ENCODE peak calls at places on chromosome 22, in ten cellular contexts. One of them, this sample, is unnamed. For H3K36me3, the result is how much of the 10 kb centered on the place peaks cover.

GRCh38 chr22:32991353-32992115 is 66.6 kb downstream of the SYN3 start:
- DNase-seq in body of pancreas: no peak
- DNase-seq in PC-3: no peak
- DNase-seq in endothelial cell of umbilical vein: no peak
- DNase-seq in fibroblast of lung: peak
- DNase-seq in uterus: peak
- DNase-seq in suprapubic skin: peak
- DNase-seq in spleen: no peak
- DNase-seq in transverse colon: no peak
- DNase-seq in RWPE2: peak
- DNase-seq in this sample: no peak

GRCh38 chr22:30287626-30288413 is 1.5 kb downstream of the CASTOR1 start:
- DNase-seq in suprapubic skin: peak
- DNase-seq in transverse colon: peak
- DNase-seq in endothelial cell of umbilical vein: peak
- DNase-seq in body of pancreas: peak
- DNase-seq in RWPE2: no peak
- DNase-seq in spleen: peak
- DNase-seq in fibroblast of lung: peak
- DNase-seq in uterus: peak
- DNase-seq in PC-3: peak
- DNase-seq in this sample: peak

GRCh38 chr22:50206599-50206998 is 5.8 kb downstream of the SELENOO start:
- DNase-seq in body of pancreas: no peak
- DNase-seq in uterus: no peak
- DNase-seq in RWPE2: no peak
- DNase-seq in suprapubic skin: no peak
- DNase-seq in PC-3: no peak
- DNase-seq in spleen: peak
- DNase-seq in endothelial cell of umbilical vein: peak
- DNase-seq in fibroblast of lung: peak
- DNase-seq in transverse colon: peak
- DNase-seq in this sample: no peak

GRCh38 chr22:22934543-22935055 is 47.0 kb downstream of the IGLL5 start:
- DNase-seq in body of pancreas: no peak
- DNase-seq in fibroblast of lung: no peak
- DNase-seq in endothelial cell of umbilical vein: no peak
- DNase-seq in suprapubic skin: no peak
- DNase-seq in transverse colon: no peak
- DNase-seq in spleen: peak
- DNase-seq in RWPE2: no peak
- DNase-seq in uterus: no peak
- DNase-seq in PC-3: no peak
- DNase-seq in this sample: no peak

GRCh38 chr22:39818050-39818449 is 75.5 kb downstream of the ENTHD1 start:
- DNase-seq in suprapubic skin: no peak
- DNase-seq in spleen: no peak
- DNase-seq in fibroblast of lung: peak
- DNase-seq in endothelial cell of umbilical vein: no peak
- DNase-seq in PC-3: no peak
- DNase-seq in body of pancreas: no peak
- DNase-seq in uterus: no peak
- DNase-seq in RWPE2: no peak
- DNase-seq in transverse colon: no peak
- DNase-seq in this sample: peak

GRCh38 chr22:45424241-45424731 is 10.8 kb downstream of the RIBC2 start:
- DNase-seq in body of pancreas: no peak
- DNase-seq in uterus: no peak
- DNase-seq in fibroblast of lung: no peak
- DNase-seq in spleen: peak
- DNase-seq in RWPE2: no peak
- DNase-seq in endothelial cell of umbilical vein: no peak
- DNase-seq in suprapubic skin: peak
- DNase-seq in transverse colon: no peak
- DNase-seq in PC-3: no peak
- DNase-seq in this sample: no peak

GRCh38 chr22:32803020-32803758 is 1.7 kb downstream of the TIMP3 start:
- DNase-seq in RWPE2: no peak
- DNase-seq in body of pancreas: no peak
- DNase-seq in PC-3: no peak
- DNase-seq in suprapubic skin: no peak
- DNase-seq in transverse colon: no peak
- DNase-seq in endothelial cell of umbilical vein: no peak
- DNase-seq in uterus: peak
- DNase-seq in spleen: no peak
- DNase-seq in fibroblast of lung: peak
- DNase-seq in this sample: no peak

GRCh38 chr22:47294222-47294532 is 531.7 kb downstream of the TBC1D22A start:
- DNase-seq in suprapubic skin: peak
- DNase-seq in RWPE2: no peak
- DNase-seq in uterus: no peak
- DNase-seq in transverse colon: no peak
- DNase-seq in endothelial cell of umbilical vein: no peak
- DNase-seq in fibroblast of lung: peak
- DNase-seq in body of pancreas: peak
- DNase-seq in spleen: no peak
- DNase-seq in PC-3: peak
- DNase-seq in this sample: no peak

GRCh38 chr22:46043816-46044717 is 67.1 kb upstream of the WNT7B start:
- DNase-seq in fibroblast of lung: no peak
- DNase-seq in transverse colon: peak
- DNase-seq in RWPE2: peak
- DNase-seq in uterus: peak
- DNase-seq in spleen: peak
- DNase-seq in PC-3: peak
- DNase-seq in endothelial cell of umbilical vein: peak
- DNase-seq in suprapubic skin: peak
- DNase-seq in body of pancreas: peak
- DNase-seq in this sample: no peak

GRCh38 chr22:49021926-49022815 is 805.5 kb downstream of the BRD1 start:
- DNase-seq in PC-3: no peak
- DNase-seq in RWPE2: peak
- DNase-seq in endothelial cell of umbilical vein: no peak
- DNase-seq in transverse colon: no peak
- DNase-seq in uterus: no peak
- DNase-seq in fibroblast of lung: no peak
- DNase-seq in body of pancreas: no peak
- DNase-seq in suprapubic skin: peak
- DNase-seq in spleen: peak
- DNase-seq in this sample: no peak

GRCh38 chr22:33325232-33326004 is 267.2 kb upstream of the SYN3 start:
- DNase-seq in spleen: no peak
- DNase-seq in fibroblast of lung: no peak
- DNase-seq in endothelial cell of umbilical vein: no peak
- DNase-seq in suprapubic skin: no peak
- DNase-seq in transverse colon: no peak
- DNase-seq in RWPE2: no peak
- DNase-seq in PC-3: no peak
- DNase-seq in body of pancreas: no peak
- DNase-seq in uterus: no peak
- DNase-seq in this sample: peak

GRCh38 chr22:46731246-46732040 is 6.6 kb downstream of the CERK start:
- DNase-seq in fibroblast of lung: no peak
- DNase-seq in PC-3: no peak
- DNase-seq in transverse colon: peak
- DNase-seq in suprapubic skin: no peak
- DNase-seq in uterus: no peak
- DNase-seq in endothelial cell of umbilical vein: no peak
- DNase-seq in spleen: no peak
- DNase-seq in RWPE2: no peak
- DNase-seq in body of pancreas: peak
- DNase-seq in this sample: no peak

DNA sequence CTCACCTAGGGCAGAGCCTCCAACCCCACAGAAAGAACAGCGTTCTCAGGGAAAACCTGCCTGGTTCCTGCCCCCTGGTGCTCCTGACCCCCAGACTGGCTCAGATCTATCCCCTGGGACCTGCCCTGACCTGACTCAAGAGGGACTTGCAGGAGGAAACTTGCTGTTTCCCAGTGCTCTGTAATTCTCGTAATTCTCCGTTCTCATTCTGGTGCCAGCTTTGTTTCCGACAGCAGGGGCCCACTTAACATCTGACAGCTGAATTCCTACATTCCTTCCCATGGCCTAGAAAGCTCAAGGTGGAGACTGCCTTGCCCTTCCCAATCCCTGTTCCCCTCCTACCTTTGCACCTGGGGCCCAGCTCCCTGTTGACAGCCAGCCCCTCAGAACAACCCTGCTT is 12.5 kb upstream of the CSF2RB start:
- DNase-seq in suprapubic skin: no peak
- DNase-seq in RWPE2: no peak
- DNase-seq in fibroblast of lung: no peak
- DNase-seq in PC-3: no peak
- DNase-seq in endothelial cell of umbilical vein: no peak
- DNase-seq in body of pancreas: no peak
- DNase-seq in spleen: no peak
- DNase-seq in uterus: no peak
- DNase-seq in transverse colon: no peak
- DNase-seq in this sample: peak
- H3K4me3 ChIP-seq in suprapubic skin: no peak
- H3K4me3 ChIP-seq in RWPE2: no peak
- H3K4me3 ChIP-seq in fibroblast of lung: no peak
- H3K4me3 ChIP-seq in PC-3: no peak
- H3K4me3 ChIP-seq in endothelial cell of umbilical vein: no peak
- H3K4me3 ChIP-seq in body of pancreas: no peak
- H3K4me3 ChIP-seq in spleen: no peak
- H3K4me3 ChIP-seq in uterus: no peak
- H3K4me3 ChIP-seq in transverse colon: no peak
- H3K4me3 ChIP-seq in this sample: no peak

GRCh38 chr22:37567991-37568390 is 7.7 kb downstream of the CDC42EP1 start:
- DNase-seq in endothelial cell of umbilical vein: no peak
- DNase-seq in RWPE2: no peak
- DNase-seq in transverse colon: no peak
- DNase-seq in fibroblast of lung: no peak
- DNase-seq in suprapubic skin: no peak
- DNase-seq in spleen: no peak
- DNase-seq in PC-3: no peak
- DNase-seq in uterus: no peak
- DNase-seq in body of pancreas: no peak
- DNase-seq in this sample: no peak

GRCh38 chr22:37566903-37567798 is 6.9 kb downstream of the CDC42EP1 start:
- DNase-seq in spleen: peak
- DNase-seq in PC-3: peak
- DNase-seq in body of pancreas: peak
- DNase-seq in suprapubic skin: peak
- DNase-seq in RWPE2: peak
- DNase-seq in endothelial cell of umbilical vein: peak
- DNase-seq in fibroblast of lung: peak
- DNase-seq in uterus: peak
- DNase-seq in transverse colon: peak
- DNase-seq in this sample: peak

GRCh38 chr22:37568448-37569008 is 8.2 kb downstream of the CDC42EP1 start:
- DNase-seq in fibroblast of lung: no peak
- DNase-seq in transverse colon: no peak
- DNase-seq in uterus: no peak
- DNase-seq in PC-3: no peak
- DNase-seq in suprapubic skin: no peak
- DNase-seq in RWPE2: no peak
- DNase-seq in body of pancreas: peak
- DNase-seq in spleen: no peak
- DNase-seq in endothelial cell of umbilical vein: no peak
- DNase-seq in this sample: no peak

GRCh38 chr22:37565830-37566229 is 5.5 kb downstream of the CDC42EP1 start:
- DNase-seq in suprapubic skin: no peak
- DNase-seq in transverse colon: no peak
- DNase-seq in body of pancreas: no peak
- DNase-seq in PC-3: no peak
- DNase-seq in endothelial cell of umbilical vein: no peak
- DNase-seq in fibroblast of lung: no peak
- DNase-seq in uterus: no peak
- DNase-seq in RWPE2: no peak
- DNase-seq in spleen: no peak
- DNase-seq in this sample: no peak

GRCh38 chr22:37566329-37566837 is 6.1 kb downstream of the CDC42EP1 start:
- DNase-seq in PC-3: no peak
- DNase-seq in endothelial cell of umbilical vein: no peak
- DNase-seq in transverse colon: peak
- DNase-seq in uterus: no peak
- DNase-seq in spleen: peak
- DNase-seq in body of pancreas: no peak
- DNase-seq in fibroblast of lung: no peak
- DNase-seq in suprapubic skin: no peak
- DNase-seq in RWPE2: no peak
- DNase-seq in this sample: no peak
- H3K36me3 ChIP-seq in PC-3: under half
- H3K36me3 ChIP-seq in endothelial cell of umbilical vein: under half
- H3K36me3 ChIP-seq in transverse colon: under half
- H3K36me3 ChIP-seq in uterus: under half
- H3K36me3 ChIP-seq in spleen: under half
- H3K36me3 ChIP-seq in body of pancreas: under half
- H3K36me3 ChIP-seq in fibroblast of lung: under half
- H3K36me3 ChIP-seq in suprapubic skin: under half
- H3K36me3 ChIP-seq in RWPE2: under half
- H3K36me3 ChIP-seq in this sample: under half

DNA sequence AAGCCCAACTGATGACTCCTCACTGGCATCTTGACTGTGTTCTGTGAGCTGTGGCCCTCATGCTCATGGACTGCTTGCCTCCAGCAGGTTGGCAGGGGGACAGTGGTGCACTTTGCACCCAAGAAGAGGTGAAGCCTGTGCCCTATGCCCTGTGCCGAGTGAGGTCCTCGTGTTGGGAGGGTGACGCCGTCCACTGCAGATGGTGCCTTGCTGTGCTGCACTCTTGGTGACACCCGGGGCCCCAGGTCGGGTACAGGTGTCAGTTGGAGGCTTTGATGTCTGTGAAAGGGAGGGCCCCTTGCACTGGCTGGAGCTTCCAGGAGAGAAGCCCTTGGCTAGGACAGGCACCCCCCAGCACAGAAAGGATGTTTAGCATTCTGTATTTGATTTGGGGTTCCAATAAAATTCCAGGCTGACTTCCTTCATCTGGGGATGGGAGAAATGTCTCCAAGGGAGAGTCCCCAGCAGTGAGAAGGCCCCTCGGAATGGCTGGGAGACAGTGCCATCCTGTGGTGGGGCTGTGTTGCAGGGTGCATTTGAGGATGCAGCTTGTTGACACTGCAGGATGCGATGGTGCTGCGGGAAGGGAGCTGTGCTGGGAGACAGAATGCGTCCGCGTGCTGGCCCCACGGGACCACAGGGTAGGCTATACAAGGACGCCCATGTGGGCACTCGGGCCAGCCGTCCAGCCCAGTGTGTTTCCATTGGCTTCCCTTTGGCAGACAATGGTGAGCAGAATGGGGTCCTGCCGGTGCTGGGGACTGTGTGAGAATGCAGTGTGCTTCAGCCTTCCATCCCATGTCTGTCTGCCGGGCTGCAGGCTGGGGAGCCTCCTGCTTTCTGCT is 2.5 kb upstream of the ZDHHC8 start:
- DNase-seq in PC-3: peak
- DNase-seq in spleen: no peak
- DNase-seq in uterus: no peak
- DNase-seq in transverse colon: peak
- DNase-seq in suprapubic skin: no peak
- DNase-seq in fibroblast of lung: peak
- DNase-seq in endothelial cell of umbilical vein: peak
- DNase-seq in RWPE2: no peak
- DNase-seq in body of pancreas: peak
- DNase-seq in this sample: peak
- TF ChIP-seq CTCF in PC-3: peak
- TF ChIP-seq CTCF in spleen: peak
- TF ChIP-seq CTCF in uterus: no peak
- TF ChIP-seq CTCF in transverse colon: peak
- TF ChIP-seq CTCF in suprapubic skin: no peak
- TF ChIP-seq CTCF in fibroblast of lung: peak
- TF ChIP-seq CTCF in endothelial cell of umbilical vein: peak
- TF ChIP-seq CTCF in RWPE2: peak
- TF ChIP-seq CTCF in body of pancreas: no peak
- TF ChIP-seq CTCF in this sample: peak

GRCh38 chr22:42440728-42441127 is 8.5 kb upstream of the NFAM1 start:
- DNase-seq in fibroblast of lung: no peak
- DNase-seq in transverse colon: no peak
- DNase-seq in uterus: no peak
- DNase-seq in spleen: no peak
- DNase-seq in endothelial cell of umbilical vein: no peak
- DNase-seq in PC-3: no peak
- DNase-seq in suprapubic skin: no peak
- DNase-seq in body of pancreas: no peak
- DNase-seq in RWPE2: no peak
- DNase-seq in this sample: no peak
- H3K4me3 ChIP-seq in fibroblast of lung: no peak
- H3K4me3 ChIP-seq in transverse colon: no peak
- H3K4me3 ChIP-seq in uterus: no peak
- H3K4me3 ChIP-seq in spleen: no peak
- H3K4me3 ChIP-seq in endothelial cell of umbilical vein: no peak
- H3K4me3 ChIP-seq in PC-3: no peak
- H3K4me3 ChIP-seq in suprapubic skin: no peak
- H3K4me3 ChIP-seq in body of pancreas: no peak
- H3K4me3 ChIP-seq in RWPE2: no peak
- H3K4me3 ChIP-seq in this sample: no peak

This sample was measured in cardiac muscle cell.